ENCODE peak calls at places on chromosome 20, in ten cellular contexts. One of them, this sample, is unnamed.
A peak's percentile ranks its signal among the peaks of the same experiment; 100 is the strongest.

GRCh38 chr20:50415031-50415515 is 95.1 kb upstream of the PTPN1 start:
- DNase-seq in A673: no peak
- DNase-seq in psoas muscle: no peak
- DNase-seq in GM23338: no peak
- DNase-seq in colonic mucosa: peak; percentile 53
- DNase-seq in astrocyte: no peak
- DNase-seq in astrocyte of the cerebellum: no peak
- DNase-seq in AG10803: no peak
- DNase-seq in heart left ventricle: no peak
- DNase-seq in A549: no peak
- DNase-seq in this sample: no peak

GRCh38 chr20:45857836-45858250 is 429 bp downstream of the ZSWIM3 start:
- DNase-seq in A673: peak; percentile 29
- DNase-seq in psoas muscle: no peak
- DNase-seq in GM23338: peak; percentile 76
- DNase-seq in colonic mucosa: no peak
- DNase-seq in astrocyte: no peak
- DNase-seq in astrocyte of the cerebellum: no peak
- DNase-seq in AG10803: no peak
- DNase-seq in heart left ventricle: no peak
- DNase-seq in A549: no peak
- DNase-seq in this sample: no peak

GRCh38 chr20:10581823-10582222 is 92.0 kb downstream of the JAG1 start:
- DNase-seq in A673: peak; percentile 78
- DNase-seq in psoas muscle: no peak
- DNase-seq in GM23338: no peak
- DNase-seq in colonic mucosa: no peak
- DNase-seq in astrocyte: no peak
- DNase-seq in astrocyte of the cerebellum: no peak
- DNase-seq in AG10803: peak; percentile 85
- DNase-seq in heart left ventricle: no peak
- DNase-seq in A549: no peak
- DNase-seq in this sample: no peak

GRCh38 chr20:51910202-51911050 is 108.1 kb upstream of the SALL4 start:
- DNase-seq in A673: peak; percentile 78
- DNase-seq in psoas muscle: no peak
- DNase-seq in GM23338: peak; percentile 65
- DNase-seq in colonic mucosa: no peak
- DNase-seq in astrocyte: peak; percentile 65
- DNase-seq in astrocyte of the cerebellum: peak; percentile 64
- DNase-seq in AG10803: peak; percentile 20
- DNase-seq in heart left ventricle: no peak
- DNase-seq in A549: peak; percentile 88
- DNase-seq in this sample: no peak

GRCh38 chr20:50418890-50419642 is 91.1 kb upstream of the PTPN1 start:
- DNase-seq in A673: no peak
- DNase-seq in psoas muscle: peak; percentile 48
- DNase-seq in GM23338: no peak
- DNase-seq in colonic mucosa: no peak
- DNase-seq in astrocyte: no peak
- DNase-seq in astrocyte of the cerebellum: no peak
- DNase-seq in AG10803: no peak
- DNase-seq in heart left ventricle: no peak
- DNase-seq in A549: no peak
- DNase-seq in this sample: no peak

GRCh38 chr20:53643031-53643832 is 49.6 kb upstream of the ZNF217 start:
- DNase-seq in A673: no peak
- DNase-seq in psoas muscle: no peak
- DNase-seq in GM23338: no peak
- DNase-seq in colonic mucosa: peak; percentile 67
- DNase-seq in astrocyte: peak; percentile 83
- DNase-seq in astrocyte of the cerebellum: no peak
- DNase-seq in AG10803: peak; percentile 80
- DNase-seq in heart left ventricle: no peak
- DNase-seq in A549: peak; percentile 87
- DNase-seq in this sample: peak; percentile 79

GRCh38 chr20:10565191-10565921 is 108.4 kb downstream of the JAG1 start:
- DNase-seq in A673: no peak
- DNase-seq in psoas muscle: peak; percentile 58
- DNase-seq in GM23338: no peak
- DNase-seq in colonic mucosa: no peak
- DNase-seq in astrocyte: peak; percentile 92
- DNase-seq in astrocyte of the cerebellum: peak; percentile 19
- DNase-seq in AG10803: peak; percentile 84
- DNase-seq in heart left ventricle: no peak
- DNase-seq in A549: peak; percentile 63
- DNase-seq in this sample: no peak

GRCh38 chr20:62331347-62331746 is 28.6 kb downstream of the ADRM1 start:
- DNase-seq in A673: no peak
- DNase-seq in psoas muscle: no peak
- DNase-seq in GM23338: no peak
- DNase-seq in colonic mucosa: no peak
- DNase-seq in astrocyte: no peak
- DNase-seq in astrocyte of the cerebellum: no peak
- DNase-seq in AG10803: no peak
- DNase-seq in heart left ventricle: no peak
- DNase-seq in A549: no peak
- DNase-seq in this sample: no peak

GRCh38 chr20:49965781-49966304 is 16.9 kb upstream of the SNAI1 start:
- DNase-seq in A673: no peak
- DNase-seq in psoas muscle: no peak
- DNase-seq in GM23338: no peak
- DNase-seq in colonic mucosa: no peak
- DNase-seq in astrocyte: no peak
- DNase-seq in astrocyte of the cerebellum: no peak
- DNase-seq in AG10803: no peak
- DNase-seq in heart left ventricle: no peak
- DNase-seq in A549: no peak
- DNase-seq in this sample: no peak

GRCh38 chr20:50464725-50465650 is 45.2 kb upstream of the PTPN1 start:
- DNase-seq in A673: no peak
- DNase-seq in psoas muscle: no peak
- DNase-seq in GM23338: no peak
- DNase-seq in colonic mucosa: no peak
- DNase-seq in astrocyte: no peak
- DNase-seq in astrocyte of the cerebellum: no peak
- DNase-seq in AG10803: no peak
- DNase-seq in heart left ventricle: no peak
- DNase-seq in A549: no peak
- DNase-seq in this sample: no peak

GRCh38 chr20:24705486-24705885 is 236.1 kb downstream of the SYNDIG1 start:
- DNase-seq in A673: no peak
- DNase-seq in psoas muscle: no peak
- DNase-seq in GM23338: no peak
- DNase-seq in colonic mucosa: no peak
- DNase-seq in astrocyte: no peak
- DNase-seq in astrocyte of the cerebellum: no peak
- DNase-seq in AG10803: peak; percentile 48
- DNase-seq in heart left ventricle: no peak
- DNase-seq in A549: no peak
- DNase-seq in this sample: no peak

GRCh38 chr20:44807684-44808056 is 2.7 kb downstream of the RIMS4 start:
- DNase-seq in A673: no peak
- DNase-seq in psoas muscle: no peak
- DNase-seq in GM23338: no peak
- DNase-seq in colonic mucosa: no peak
- DNase-seq in astrocyte: no peak
- DNase-seq in astrocyte of the cerebellum: no peak
- DNase-seq in AG10803: no peak
- DNase-seq in heart left ventricle: no peak
- DNase-seq in A549: no peak
- DNase-seq in this sample: peak; percentile 76

GRCh38 chr20:44810061-44810390 is 320 bp downstream of the RIMS4 start:
- DNase-seq in A673: no peak
- DNase-seq in psoas muscle: no peak
- DNase-seq in GM23338: peak; percentile 43
- DNase-seq in colonic mucosa: no peak
- DNase-seq in astrocyte: no peak
- DNase-seq in astrocyte of the cerebellum: no peak
- DNase-seq in AG10803: no peak
- DNase-seq in heart left ventricle: no peak
- DNase-seq in A549: no peak
- DNase-seq in this sample: no peak

GRCh38 chr20:44810391-44811149 is at the start of gene RIMS4:
- DNase-seq in A673: peak; percentile 39
- DNase-seq in psoas muscle: no peak
- DNase-seq in GM23338: peak; percentile 75
- DNase-seq in colonic mucosa: no peak
- DNase-seq in astrocyte: no peak
- DNase-seq in astrocyte of the cerebellum: no peak
- DNase-seq in AG10803: no peak
- DNase-seq in heart left ventricle: no peak
- DNase-seq in A549: no peak
- DNase-seq in this sample: peak; percentile 72

GRCh38 chr20:44811150-44811685 is 872 bp upstream of the RIMS4 start:
- DNase-seq in A673: no peak
- DNase-seq in psoas muscle: no peak
- DNase-seq in GM23338: no peak
- DNase-seq in colonic mucosa: no peak
- DNase-seq in astrocyte: no peak
- DNase-seq in astrocyte of the cerebellum: no peak
- DNase-seq in AG10803: no peak
- DNase-seq in heart left ventricle: no peak
- DNase-seq in A549: no peak
- DNase-seq in this sample: peak; percentile 60

GRCh38 chr20:44809380-44810060 is 826 bp downstream of the RIMS4 start:
- DNase-seq in A673: no peak
- DNase-seq in psoas muscle: no peak
- DNase-seq in GM23338: peak; percentile 67
- DNase-seq in colonic mucosa: no peak
- DNase-seq in astrocyte: no peak
- DNase-seq in astrocyte of the cerebellum: no peak
- DNase-seq in AG10803: no peak
- DNase-seq in heart left ventricle: no peak
- DNase-seq in A549: no peak
- DNase-seq in this sample: no peak
- H3K4me3 ChIP-seq in A673: peak overlapping the region; percentile 28
- H3K4me3 ChIP-seq in psoas muscle: peak overlapping the region; percentile 51
- H3K4me3 ChIP-seq in GM23338: peak overlapping the region; percentile 88
- H3K4me3 ChIP-seq in colonic mucosa: no peak overlapping the region
- H3K4me3 ChIP-seq in astrocyte: no peak overlapping the region
- H3K4me3 ChIP-seq in astrocyte of the cerebellum: no peak overlapping the region
- H3K4me3 ChIP-seq in AG10803: no peak overlapping the region
- H3K4me3 ChIP-seq in heart left ventricle: peak overlapping the region; percentile 12
- H3K4me3 ChIP-seq in A549: peak overlapping the region; percentile 44
- H3K4me3 ChIP-seq in this sample: no peak overlapping the region

DNA sequence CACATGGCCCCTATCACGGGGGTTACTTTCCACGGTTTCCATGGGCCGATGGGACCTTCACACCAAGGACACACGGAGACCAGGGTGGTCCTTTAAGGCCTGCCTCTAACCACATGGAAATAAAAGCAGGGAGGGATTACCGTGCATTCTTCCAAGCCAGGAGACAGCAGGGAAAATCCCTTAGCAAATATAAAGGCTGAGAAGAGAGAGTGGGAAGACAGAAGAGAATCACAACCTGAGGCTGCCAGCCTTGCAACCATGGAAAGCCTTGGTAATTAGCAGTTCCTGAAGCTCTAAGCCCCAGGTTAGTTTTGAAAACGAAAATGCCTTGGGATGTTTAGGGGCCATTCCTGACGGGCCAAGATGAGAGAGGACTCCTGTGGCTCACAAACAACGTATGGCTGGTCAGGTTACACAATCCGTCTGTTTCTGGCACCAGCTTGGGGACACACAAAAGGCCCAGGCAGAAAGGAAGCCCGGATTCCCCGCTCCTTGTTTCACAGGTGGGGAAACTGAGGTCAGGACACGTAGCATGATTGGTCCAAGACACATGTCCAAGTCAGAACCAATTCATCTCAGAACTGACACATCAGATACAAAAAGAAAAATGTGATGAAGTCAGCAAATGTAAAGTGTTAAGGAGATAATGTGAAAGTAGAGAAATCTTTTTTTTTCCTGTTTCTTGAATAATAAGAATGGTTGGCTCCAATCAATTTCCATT is 2.8 kb downstream of the PREX1 start:
- DNase-seq in A673: peak; percentile 39
- DNase-seq in psoas muscle: no peak
- DNase-seq in GM23338: no peak
- DNase-seq in colonic mucosa: no peak
- DNase-seq in astrocyte: no peak
- DNase-seq in astrocyte of the cerebellum: no peak
- DNase-seq in AG10803: no peak
- DNase-seq in heart left ventricle: no peak
- DNase-seq in A549: no peak
- DNase-seq in this sample: no peak
- H3K4me3 ChIP-seq in A673: peak overlapping the region; percentile 95
- H3K4me3 ChIP-seq in psoas muscle: peak overlapping the region; percentile 76
- H3K4me3 ChIP-seq in GM23338: no peak overlapping the region
- H3K4me3 ChIP-seq in colonic mucosa: no peak overlapping the region
- H3K4me3 ChIP-seq in astrocyte: no peak overlapping the region
- H3K4me3 ChIP-seq in astrocyte of the cerebellum: no peak overlapping the region
- H3K4me3 ChIP-seq in AG10803: no peak overlapping the region
- H3K4me3 ChIP-seq in heart left ventricle: peak overlapping the region; percentile 86
- H3K4me3 ChIP-seq in A549: no peak overlapping the region
- H3K4me3 ChIP-seq in this sample: no peak overlapping the region

DNA sequence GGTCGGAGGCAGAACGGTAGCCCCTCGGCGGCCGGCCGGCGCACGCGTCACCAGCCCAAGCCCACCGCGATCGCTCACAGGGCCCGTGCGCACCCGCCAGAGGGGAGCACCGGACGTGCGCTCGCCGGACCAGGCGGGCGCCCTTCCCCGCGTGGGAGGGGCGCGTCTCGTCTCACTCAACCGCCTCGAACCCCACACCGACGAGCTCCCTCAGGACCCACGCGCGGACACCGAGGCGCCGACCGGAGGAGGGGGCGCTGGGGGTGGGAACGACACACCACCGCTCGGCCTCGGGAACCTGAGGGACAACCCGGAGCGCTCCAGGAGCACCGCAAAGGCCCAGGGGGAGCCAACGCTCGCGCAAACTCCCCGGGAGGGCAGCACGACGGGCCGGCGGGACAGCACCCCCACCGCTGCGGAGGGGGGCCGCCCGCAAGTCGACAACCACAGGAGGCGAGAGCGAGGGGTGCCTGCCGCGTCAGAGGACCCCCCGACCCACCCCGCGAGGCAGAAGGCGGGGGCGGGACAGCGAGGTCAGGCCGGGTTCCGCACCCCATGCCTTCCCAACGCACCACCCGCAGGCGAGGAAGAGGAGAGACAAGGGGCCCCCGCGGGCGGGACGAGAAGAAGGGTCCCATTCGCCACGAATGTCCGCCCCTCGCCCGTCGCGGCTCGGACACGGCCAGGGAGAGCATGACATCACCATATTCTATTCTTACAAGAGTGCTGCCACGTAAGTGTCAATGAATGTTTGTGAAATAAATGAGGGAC is 512.7 kb upstream of the ZNF337 start:
- DNase-seq in A673: peak; percentile 10
- DNase-seq in psoas muscle: peak; percentile 47
- DNase-seq in GM23338: peak; percentile 41
- DNase-seq in colonic mucosa: no peak
- DNase-seq in astrocyte: peak; percentile 10
- DNase-seq in astrocyte of the cerebellum: no peak
- DNase-seq in AG10803: peak; percentile 77
- DNase-seq in heart left ventricle: peak; percentile 64
- DNase-seq in A549: no peak
- DNase-seq in this sample: no peak
- H3K4me3 ChIP-seq in A673: no peak overlapping the region
- H3K4me3 ChIP-seq in psoas muscle: no peak overlapping the region
- H3K4me3 ChIP-seq in GM23338: peak overlapping the region; percentile 58
- H3K4me3 ChIP-seq in colonic mucosa: no peak overlapping the region
- H3K4me3 ChIP-seq in astrocyte: peak overlapping the region; percentile 5
- H3K4me3 ChIP-seq in astrocyte of the cerebellum: peak overlapping the region; percentile 41
- H3K4me3 ChIP-seq in AG10803: no peak overlapping the region
- H3K4me3 ChIP-seq in heart left ventricle: peak overlapping the region; percentile 20
- H3K4me3 ChIP-seq in A549: peak overlapping the region; percentile 44
- H3K4me3 ChIP-seq in this sample: no peak overlapping the region

GRCh38 chr20:4552075-4552474 is 169.6 kb upstream of the PRND start:
- DNase-seq in A673: no peak
- DNase-seq in psoas muscle: no peak
- DNase-seq in GM23338: no peak
- DNase-seq in colonic mucosa: no peak
- DNase-seq in astrocyte: no peak
- DNase-seq in astrocyte of the cerebellum: no peak
- DNase-seq in AG10803: peak; percentile 11
- DNase-seq in heart left ventricle: no peak
- DNase-seq in A549: no peak
- DNase-seq in this sample: no peak
- H3K4me3 ChIP-seq in A673: no peak overlapping the region
- H3K4me3 ChIP-seq in psoas muscle: no peak overlapping the region
- H3K4me3 ChIP-seq in GM23338: no peak overlapping the region
- H3K4me3 ChIP-seq in colonic mucosa: no peak overlapping the region
- H3K4me3 ChIP-seq in astrocyte: no peak overlapping the region
- H3K4me3 ChIP-seq in astrocyte of the cerebellum: no peak overlapping the region
- H3K4me3 ChIP-seq in AG10803: no peak overlapping the region
- H3K4me3 ChIP-seq in heart left ventricle: no peak overlapping the region
- H3K4me3 ChIP-seq in A549: no peak overlapping the region
- H3K4me3 ChIP-seq in this sample: no peak overlapping the region